ENCODE peak calls at places on chromosomes 11 and 22, in ten cellular contexts. Z is pancreas; G is GM23338; I is fibroblast of lung; C is CD4-positive, CD25-positive, alpha-beta regulatory T cell; V is psoas muscle; H is right atrium auricular region; X is astrocyte; D is cardiac muscle cell; R is neuronal stem cell. F is an unnamed sample.

GRCh38 chr11:47071871-47072270 is 104.8 kb downstream of the ARFGAP2 start:
- DNase-seq in Z (no peak), G (peak), I (no peak), C (no peak), V (peak), H (no peak), X (no peak), D (no peak), R (no peak), F (no peak)

GRCh38 chr22:39030705-39031104 is 9.8 kb downstream of the APOBEC3D start:
- DNase-seq in Z (no peak), G (no peak), I (no peak), C (no peak), V (no peak), H (no peak), X (no peak), D (no peak), R (no peak), F (no peak)

GRCh38 chr11:100404907-100405306 is 282.2 kb upstream of the ARHGAP42 start:
- DNase-seq in Z (no peak), G (peak), I (no peak), C (no peak), V (no peak), H (no peak), X (no peak), D (no peak), R (no peak), F (no peak)

GRCh38 chr11:67645521-67646457 is 4.7 kb downstream of the ACY3 start:
- DNase-seq in Z (peak), G (peak), I (no peak), C (no peak), V (no peak), H (no peak), X (no peak), D (no peak), R (no peak), F (no peak)

GRCh38 chr22:27240298-27240885 is 561.2 kb downstream of the MN1 start:
- DNase-seq in Z (peak), G (no peak), I (peak), C (no peak), V (no peak), H (no peak), X (no peak), D (no peak), R (no peak), F (no peak)

GRCh38 chr22:21834869-21835268 is 32.6 kb downstream of the MAPK1 start:
- DNase-seq in Z (no peak), G (no peak), I (no peak), C (no peak), V (no peak), H (no peak), X (no peak), D (no peak), R (no peak), F (no peak)

GRCh38 chr11:1744879-1745700 is 5.3 kb downstream of the IFITM10 start:
- DNase-seq in Z (peak), G (no peak), I (no peak), C (no peak), V (peak), H (no peak), X (no peak), D (no peak), R (no peak), F (no peak)

GRCh38 chr11:14373941-14374646 is 15.1 kb upstream of the RRAS2 start:
- DNase-seq in Z (peak), G (no peak), I (peak), C (peak), V (peak), H (peak), X (peak), D (no peak), R (no peak), F (no peak)

GRCh38 chr11:1006762-1007161 is 29.8 kb downstream of the MUC6 start:
- DNase-seq in Z (peak), G (no peak), I (no peak), C (no peak), V (no peak), H (no peak), X (no peak), D (no peak), R (no peak), F (no peak)

GRCh38 chr22:50507991-50508884 is at the start of gene NCAPH2:
- DNase-seq in Z (peak), G (peak), I (peak), C (peak), V (peak), H (peak), X (peak), D (no peak), R (peak), F (peak)

GRCh38 chr22:28283025-28283654 is 364.1 kb upstream of the PITPNB start:
- DNase-seq in Z (no peak), G (no peak), I (peak), C (no peak), V (no peak), H (no peak), X (peak), D (no peak), R (no peak), F (no peak)

GRCh38 chr22:28983190-28983589 is 78.4 kb downstream of the C22orf31 start:
- DNase-seq in Z (no peak), G (no peak), I (no peak), C (no peak), V (no peak), H (no peak), X (no peak), D (no peak), R (no peak), F (peak)

GRCh38 chr11:7353100-7353499 is 101.4 kb downstream of the SYT9 start:
- DNase-seq in Z (no peak), G (peak), I (no peak), C (peak), V (no peak), H (no peak), X (no peak), D (peak), R (no peak), F (no peak)

GRCh38 chr11:1305063-1305495 is 4.4 kb downstream of the TOLLIP start:
- DNase-seq in Z (peak), G (no peak), I (no peak), C (no peak), V (no peak), H (peak), X (no peak), D (no peak), R (no peak), F (no peak)

GRCh38 chr11:11732116-11732515 is 109.7 kb upstream of the USP47 start:
- DNase-seq in Z (no peak), G (no peak), I (peak), C (no peak), V (no peak), H (no peak), X (peak), D (no peak), R (no peak), F (no peak)

GRCh38 chr11:111605681-111606080 is 3.4 kb downstream of the SIK2 start:
- DNase-seq in Z (no peak), G (no peak), I (no peak), C (no peak), V (no peak), H (no peak), X (no peak), D (no peak), R (no peak), F (no peak)

GRCh38 chr11:73137262-73137941 is 4.7 kb downstream of the FCHSD2 start:
- DNase-seq in Z (no peak), G (no peak), I (no peak), C (no peak), V (no peak), H (no peak), X (no peak), D (no peak), R (no peak), F (no peak)

GRCh38 chr22:50008151-50009040 is 4.2 kb downstream of the IL17REL start:
- DNase-seq in Z (no peak), G (peak), I (no peak), C (no peak), V (no peak), H (no peak), X (no peak), D (no peak), R (no peak), F (no peak)

GRCh38 chr11:36374726-36375125 is 78.6 kb downstream of the PRR5L start:
- DNase-seq in Z (no peak), G (no peak), I (no peak), C (no peak), V (no peak), H (no peak), X (no peak), D (no peak), R (no peak), F (no peak)

GRCh38 chr22:35506259-35506570 is 34.4 kb upstream of the RASD2 start:
- DNase-seq in Z (no peak), G (no peak), I (no peak), C (no peak), V (no peak), H (no peak), X (no peak), D (no peak), R (no peak), F (no peak)

GRCh38 chr22:31753005-31753633 is 700 bp upstream of the DEPDC5 start:
- DNase-seq in Z (peak), G (peak), I (no peak), C (no peak), V (peak), H (peak), X (no peak), D (peak), R (peak), F (peak)

GRCh38 chr11:2204361-2205213 is 33.0 kb upstream of the TH start:
- DNase-seq in Z (peak), G (no peak), I (no peak), C (no peak), V (peak), H (no peak), X (no peak), D (no peak), R (no peak), F (no peak)

GRCh38 chr11:56624661-56625110 is 10.0 kb upstream of the OR5M1 start:
- DNase-seq in Z (no peak), G (peak), I (peak), C (no peak), V (no peak), H (no peak), X (peak), D (peak), R (peak), F (peak)

GRCh38 chr11:48184452-48184851 is 32.2 kb upstream of the OR4B1 start:
- DNase-seq in Z (no peak), G (no peak), I (no peak), C (no peak), V (no peak), H (no peak), X (no peak), D (no peak), R (no peak), F (no peak)

GRCh38 chr22:20026204-20026908 is 5.4 kb downstream of the TANGO2 start:
- DNase-seq in Z (no peak), G (no peak), I (no peak), C (no peak), V (peak), H (no peak), X (no peak), D (no peak), R (no peak), F (no peak)

GRCh38 chr11:12581923-12582322 is 92.3 kb upstream of the TEAD1 start:
- DNase-seq in Z (no peak), G (no peak), I (peak), C (no peak), V (no peak), H (no peak), X (peak), D (peak), R (no peak), F (peak)

GRCh38 chr11:39190751-39191150 is 2268.7 kb downstream of the LRRC4C start:
- DNase-seq in Z (no peak), G (peak), I (no peak), C (no peak), V (no peak), H (no peak), X (no peak), D (no peak), R (no peak), F (no peak)

GRCh38 chr11:47943721-47944554 is 36.4 kb upstream of the PTPRJ start:
- DNase-seq in Z (no peak), G (peak), I (no peak), C (no peak), V (no peak), H (no peak), X (no peak), D (no peak), R (peak), F (no peak)

GRCh38 chr11:128733440-128734115 is 39.7 kb downstream of the FLI1 start:
- DNase-seq in Z (no peak), G (peak), I (peak), C (peak), V (no peak), H (no peak), X (peak), D (no peak), R (peak), F (no peak)

GRCh38 chr22:21942407-21942895 is 10.2 kb downstream of the PPM1F start:
- DNase-seq in Z (peak), G (no peak), I (peak), C (peak), V (peak), H (peak), X (peak), D (no peak), R (no peak), F (peak)

GRCh38 chr11:44126304-44126703 is 30.8 kb downstream of the EXT2 start:
- DNase-seq in Z (no peak), G (no peak), I (no peak), C (no peak), V (no peak), H (no peak), X (no peak), D (no peak), R (no peak), F (no peak)

GRCh38 chr11:56885182-56885581 is 103.5 kb upstream of the OR5AK2 start:
- DNase-seq in Z (peak), G (peak), I (no peak), C (no peak), V (no peak), H (no peak), X (no peak), D (peak), R (peak), F (no peak)

GRCh38 chr22:33854724-33855123 is 65.6 kb downstream of the LARGE1 start:
- DNase-seq in Z (no peak), G (no peak), I (no peak), C (no peak), V (no peak), H (no peak), X (no peak), D (no peak), R (no peak), F (no peak)

GRCh38 chr11:11981364-11981763 is 27.1 kb downstream of the DKK3 start:
- DNase-seq in Z (no peak), G (no peak), I (no peak), C (no peak), V (no peak), H (peak), X (no peak), D (no peak), R (no peak), F (no peak)

GRCh38 chr11:108912587-108912986 is 247.7 kb downstream of the DDX10 start:
- DNase-seq in Z (no peak), G (no peak), I (peak), C (no peak), V (no peak), H (no peak), X (peak), D (no peak), R (no peak), F (no peak)
- H3K27ac ChIP-seq in Z (no peak), G (no peak), I (no peak), C (no peak), V (no peak), H (no peak), X (peak), D (no peak), R (no peak), F (no peak)

DNA sequence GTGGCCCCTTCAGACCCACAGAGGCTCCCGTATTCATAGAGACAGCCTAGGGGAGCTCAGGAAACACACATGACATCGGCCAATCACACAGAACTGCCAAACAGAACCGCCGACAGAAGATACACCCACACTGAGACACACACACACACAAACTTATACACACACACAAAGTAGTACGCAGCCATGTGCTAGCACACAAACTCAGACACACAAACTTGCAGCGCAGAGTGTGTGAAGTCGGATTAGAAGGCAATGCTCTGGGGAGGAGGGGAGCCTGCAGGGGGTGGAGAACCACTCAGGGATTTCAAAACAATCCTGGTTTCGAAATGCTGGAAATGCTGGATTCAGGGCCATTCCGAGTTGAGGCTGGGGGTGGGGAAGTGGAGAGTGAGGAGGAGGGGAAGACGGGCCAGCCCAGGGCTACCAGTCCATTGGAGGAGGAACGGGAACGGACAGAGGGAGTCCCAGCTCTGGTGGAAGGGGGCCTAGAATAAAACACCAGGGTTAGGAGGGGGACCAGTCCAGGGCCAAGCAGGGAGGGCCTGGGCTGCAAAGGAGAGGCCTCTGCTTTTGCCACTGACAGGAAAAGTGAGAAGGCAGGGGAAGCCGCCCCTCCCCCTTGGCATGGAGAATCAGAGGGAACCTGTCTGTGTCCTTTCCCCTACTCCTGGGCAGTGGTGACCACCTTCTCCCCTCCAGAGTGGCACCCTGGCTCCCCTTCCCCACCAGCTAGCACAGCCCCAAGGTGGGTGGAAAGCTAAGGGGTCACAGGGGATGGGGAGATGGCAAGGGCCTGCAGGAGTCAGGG is 4.4 kb downstream of the BCL9L start:
- DNase-seq in Z (peak), G (peak), I (peak), C (peak), V (peak), H (peak), X (peak), D (no peak), R (no peak), F (peak)
- H3K27ac ChIP-seq in Z (peak), G (peak), I (peak), C (peak), V (peak), H (peak), X (peak), D (peak), R (peak), F (peak)

GRCh38 chr11:75720639-75721038 is 3.0 kb downstream of the MOGAT2 start:
- DNase-seq in Z (no peak), G (no peak), I (no peak), C (no peak), V (no peak), H (no peak), X (no peak), D (no peak), R (no peak), F (no peak)

GRCh38 chr11:75719639-75720239 is 2.1 kb downstream of the MOGAT2 start:
- DNase-seq in Z (no peak), G (no peak), I (no peak), C (no peak), V (no peak), H (no peak), X (no peak), D (no peak), R (no peak), F (no peak)

GRCh38 chr11:75719089-75719638 is 1.5 kb downstream of the MOGAT2 start:
- DNase-seq in Z (no peak), G (no peak), I (no peak), C (no peak), V (no peak), H (no peak), X (no peak), D (peak), R (no peak), F (no peak)

GRCh38 chr11:75722669-75723042 is 5.0 kb downstream of the MOGAT2 start:
- DNase-seq in Z (no peak), G (no peak), I (no peak), C (no peak), V (no peak), H (no peak), X (no peak), D (no peak), R (no peak), F (no peak)

GRCh38 chr11:75721852-75722668 is 4.4 kb downstream of the MOGAT2 start:
- DNase-seq in Z (no peak), G (no peak), I (no peak), C (no peak), V (no peak), H (no peak), X (no peak), D (no peak), R (no peak), F (no peak)
- H3K27ac ChIP-seq in Z (no peak), G (no peak), I (no peak), C (no peak), V (no peak), H (no peak), X (no peak), D (no peak), R (no peak), F (no peak)

DNA sequence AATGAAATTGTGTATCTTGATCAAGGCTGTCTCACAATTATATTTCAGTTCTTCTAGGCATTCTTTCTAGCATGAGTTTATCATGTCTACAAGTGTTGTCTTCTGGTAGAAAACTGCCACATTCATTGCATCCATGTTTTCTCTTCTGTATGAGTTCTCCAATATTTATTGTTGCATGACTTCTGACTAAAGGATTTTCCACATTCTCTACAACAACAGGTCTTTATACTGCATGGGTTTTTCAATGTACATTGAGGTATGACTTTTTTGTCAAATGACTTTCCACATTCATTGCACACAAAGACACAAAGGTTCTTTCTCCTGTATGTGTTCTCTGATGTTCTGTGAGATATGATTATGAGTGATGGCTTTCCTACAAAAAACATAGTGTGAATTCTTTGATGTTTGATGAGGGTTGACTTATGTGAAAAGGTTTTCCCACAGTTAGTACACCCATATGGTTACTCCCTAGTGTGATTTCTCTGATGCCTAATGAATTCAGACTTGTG is 890.6 kb upstream of the CNTN5 start:
- DNase-seq in Z (no peak), G (no peak), I (no peak), C (no peak), V (no peak), H (no peak), X (no peak), D (no peak), R (no peak), F (no peak)
- H3K27ac ChIP-seq in Z (no peak), G (no peak), I (no peak), C (no peak), V (no peak), H (no peak), X (no peak), D (no peak), R (no peak), F (no peak)

DNA sequence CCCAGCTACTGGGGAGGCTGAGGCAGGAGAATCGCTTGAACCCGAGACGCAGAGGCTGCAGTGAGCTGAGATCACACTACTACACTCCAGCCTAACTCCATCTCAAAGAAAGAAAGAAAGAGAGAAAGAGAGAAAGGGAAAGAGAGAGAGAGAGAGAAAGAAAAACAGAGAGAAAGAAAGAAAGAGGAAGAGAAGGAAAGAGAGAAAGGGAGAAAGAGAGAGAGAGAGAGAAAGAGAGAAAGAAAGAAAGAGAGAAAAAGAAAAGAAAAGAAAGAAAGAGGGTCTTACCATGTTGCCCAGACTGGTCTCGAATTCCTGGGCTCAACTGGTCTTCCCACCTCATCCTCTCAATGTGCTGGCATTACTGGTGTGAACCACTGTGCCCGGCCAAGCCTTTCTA is 22.3 kb downstream of the FBLN1 start:
- DNase-seq in Z (no peak), G (no peak), I (no peak), C (no peak), V (no peak), H (no peak), X (no peak), D (no peak), R (no peak), F (no peak)
- H3K27ac ChIP-seq in Z (no peak), G (peak), I (no peak), C (no peak), V (no peak), H (no peak), X (no peak), D (no peak), R (no peak), F (peak)

GRCh38 chr22:46150615-46151423 is 493 bp downstream of the PPARA start:
- DNase-seq in Z (peak), G (peak), I (no peak), C (peak), V (peak), H (no peak), X (no peak), D (no peak), R (peak), F (no peak)

GRCh38 chr22:46159212-46159611 is 8.9 kb downstream of the PPARA start:
- DNase-seq in Z (no peak), G (no peak), I (no peak), C (no peak), V (no peak), H (no peak), X (no peak), D (no peak), R (no peak), F (no peak)

GRCh38 chr22:46159777-46160176 is 9.5 kb downstream of the PPARA start:
- DNase-seq in Z (no peak), G (no peak), I (peak), C (no peak), V (no peak), H (no peak), X (peak), D (no peak), R (no peak), F (no peak)

GRCh38 chr22:46153930-46154329 is 3.6 kb downstream of the PPARA start:
- DNase-seq in Z (no peak), G (no peak), I (no peak), C (no peak), V (no peak), H (no peak), X (no peak), D (no peak), R (no peak), F (no peak)

GRCh38 chr22:46156031-46156430 is 5.7 kb downstream of the PPARA start:
- DNase-seq in Z (no peak), G (no peak), I (no peak), C (no peak), V (no peak), H (no peak), X (no peak), D (no peak), R (no peak), F (no peak)
- H3K27ac ChIP-seq in Z (no peak), G (no peak), I (no peak), C (no peak), V (no peak), H (no peak), X (no peak), D (no peak), R (no peak), F (no peak)

F was measured in RWPE1.